ENCODE peak calls at places on chromosomes 5 and 9, in six cellular contexts. N is NCI-H510A; J is choroid plexus epithelial cell; B is iris pigment epithelial cell; H is sigmoid colon; T is activated T-helper 9 cell treated with anti-CD3 and anti-CD28 coated beads, Interleukin-2, amount 50 U/mL, for 16 hours. V is an unnamed sample.

GRCh38 chr5:155087036-155087435 is 73.5 kb downstream of the KIF4B start:
- DNase-seq in J (no peak), N (no peak), B (peak; percentile 14), H (no peak), T (no peak), V (no peak)

GRCh38 chr5:167072225-167072624 is 1219.2 kb upstream of the WWC1 start:
- DNase-seq in B (no peak), H (no peak), T (no peak), N (no peak), J (no peak), V (no peak)

GRCh38 chr5:11557063-11557462 is 347.2 kb downstream of the CTNND2 start:
- DNase-seq in B (no peak), N (no peak), J (no peak), T (no peak), H (no peak), V (no peak)

GRCh38 chr5:10729320-10730133 is 31.5 kb downstream of the DAP start:
- DNase-seq in J (no peak), H (no peak), B (no peak), N (no peak), T (no peak), V (no peak)

GRCh38 chr5:141878186-141878770 is at the start of gene PCDH1:
- DNase-seq in J (peak; percentile 36), B (peak; percentile 46), N (peak; percentile 21), H (no peak), T (no peak), V (peak; percentile 82)

GRCh38 chr5:8848997-8849585 is 696.8 kb downstream of the SEMA5A start:
- DNase-seq in J (peak; percentile 51), B (peak; percentile 69), N (no peak), H (no peak), T (no peak), V (no peak)

GRCh38 chr9:101028346-101029299 is at the start of gene PLPPR1:
- DNase-seq in H (peak; percentile 61), T (no peak), N (peak; percentile 61), B (peak; percentile 39), J (peak; percentile 38), V (peak; percentile 67)

GRCh38 chr9:19441730-19442129 is 32.9 kb downstream of the ACER2 start:
- DNase-seq in N (no peak), B (no peak), T (no peak), J (no peak), H (no peak), V (no peak)

GRCh38 chr5:57681942-57682341 is 199.3 kb upstream of the ACTBL2 start:
- DNase-seq in H (no peak), T (no peak), J (peak; percentile 85), N (no peak), B (peak; percentile 78), V (no peak)

GRCh38 chr5:125349432-125349831 is 603.0 kb upstream of the ZNF608 start:
- DNase-seq in B (peak; percentile 7), T (no peak), J (peak; percentile 69), N (no peak), H (no peak), V (no peak)

GRCh38 chr9:41229408-41230401 is 40.6 kb upstream of the ZNG1F start:
- DNase-seq in J (peak; percentile 15), N (no peak), B (peak; percentile 22), T (no peak), H (peak; percentile 69), V (no peak)

GRCh38 chr5:139103762-139104161 is 94.4 kb downstream of the SIL1 start:
- DNase-seq in T (no peak), H (no peak), N (no peak), B (no peak), J (no peak), V (no peak)